ENCODE peak calls at places on chromosome 5, in seven cellular contexts. K is IMR-90, V is neuronal stem cell, S is mesendoderm, O is H9, G is trophoblast cell, F is mesenchymal stem cell. A is an unnamed sample.
A peak's percentile ranks its signal among the peaks of the same experiment; 100 is the strongest.

GRCh38 chr5:172102913-172103629 is 85.0 kb downstream of the STK10 start:
- DNase-seq in F (peak; percentile 96), G (peak; percentile 95), O (peak; percentile 50), K (peak; percentile 95), S (peak; percentile 78), V (peak; percentile 23), A (no peak)

GRCh38 chr5:2193923-2194555 is 311.3 kb upstream of the IRX4 start:
- DNase-seq in S (no peak), V (no peak), F (no peak), K (no peak), O (no peak), G (no peak), A (peak; percentile 24)

GRCh38 chr5:80204808-80205614 is 50.8 kb downstream of the SERINC5 start:
- DNase-seq in S (peak; percentile 86), G (peak; percentile 34), K (peak; percentile 76), F (peak; percentile 32), O (no peak), V (no peak), A (no peak)

GRCh38 chr5:169895876-169896275 is 84.4 kb downstream of the INSYN2B start:
- DNase-seq in O (no peak), G (no peak), F (no peak), K (peak; percentile 16), V (no peak), S (no peak), A (no peak)

GRCh38 chr5:135341696-135342095 is 57.3 kb downstream of the MACROH2A1 start:
- DNase-seq in S (no peak), K (no peak), V (no peak), F (no peak), O (no peak), G (no peak), A (no peak)

GRCh38 chr5:88694087-88694703 is 188.8 kb downstream of the MEF2C start:
- DNase-seq in O (peak; percentile 30), K (no peak), V (no peak), F (no peak), S (peak; percentile 16), G (no peak), A (no peak)

GRCh38 chr5:155689403-155689802 is 637.6 kb upstream of the SGCD start:
- DNase-seq in S (no peak), V (no peak), O (no peak), G (no peak), F (no peak), K (no peak), A (no peak)

GRCh38 chr5:1199649-1200494 is 1.5 kb upstream of the SLC6A19 start:
- DNase-seq in S (peak; percentile 43), G (no peak), K (no peak), V (peak; percentile 38), O (no peak), F (no peak), A (no peak)

GRCh38 chr5:42515504-42515903 is 92.3 kb downstream of the GHR start:
- DNase-seq in K (no peak), F (no peak), S (no peak), O (no peak), V (no peak), G (no peak), A (no peak)

GRCh38 chr5:56822961-56823360 is 7.6 kb downstream of the MAP3K1 start:
- DNase-seq in O (no peak), K (no peak), F (no peak), G (no peak), S (no peak), V (no peak), A (no peak)

GRCh38 chr5:78008356-78008967 is 232.3 kb upstream of the TBCA start:
- DNase-seq in K (peak; percentile 58), S (peak; percentile 62), O (no peak), V (no peak), G (peak; percentile 41), F (peak; percentile 60), A (no peak)

GRCh38 chr5:850511-851006 is at the start of gene ZDHHC11:
- DNase-seq in O (peak; percentile 71), F (no peak), G (peak; percentile 32), V (no peak), S (peak; percentile 45), K (no peak), A (no peak)

GRCh38 chr5:128455861-128456361 is 82.1 kb downstream of the FBN2 start:
- DNase-seq in V (peak; percentile 30), G (no peak), O (peak; percentile 31), F (no peak), K (no peak), S (peak; percentile 49), A (no peak)

GRCh38 chr5:61461412-61461811 is 129.4 kb downstream of the ZSWIM6 start:
- DNase-seq in V (no peak), G (no peak), S (no peak), O (no peak), K (no peak), F (no peak), A (no peak)

GRCh38 chr5:16826379-16827125 is 109.5 kb downstream of the MYO10 start:
- DNase-seq in V (no peak), G (no peak), K (no peak), F (peak; percentile 38), S (no peak), O (no peak), A (no peak)

GRCh38 chr5:126070481-126070880 is 352.7 kb upstream of the GRAMD2B start:
- DNase-seq in G (no peak), F (no peak), O (no peak), K (no peak), V (no peak), S (no peak), A (no peak)

GRCh38 chr5:67031689-67032088 is 164.9 kb downstream of the CD180 start:
- DNase-seq in O (no peak), S (no peak), K (no peak), G (no peak), F (no peak), V (no peak), A (no peak)

GRCh38 chr5:120366047-120366446 is 98.1 kb upstream of the PRR16 start:
- DNase-seq in K (peak; percentile 72), V (no peak), O (no peak), G (no peak), F (peak; percentile 86), S (no peak), A (no peak)

GRCh38 chr5:78162253-78162862 is 132.1 kb downstream of the AP3B1 start:
- DNase-seq in O (no peak), K (peak; percentile 44), F (peak; percentile 28), G (peak; percentile 3), V (peak; percentile 17), S (peak; percentile 45), A (no peak)

GRCh38 chr5:15762668-15763067 is 262.7 kb downstream of the FBXL7 start:
- DNase-seq in O (no peak), K (no peak), V (no peak), S (no peak), F (no peak), G (no peak), A (no peak)

GRCh38 chr5:77546-77945 is 14.4 kb upstream of the PLEKHG4B start:
- DNase-seq in S (no peak), O (no peak), G (no peak), K (no peak), F (no peak), V (no peak), A (no peak)

GRCh38 chr5:93070938-93071337 is 510.1 kb downstream of the NR2F1-AS1 start:
- DNase-seq in O (no peak), S (no peak), K (no peak), G (no peak), V (no peak), F (no peak), A (no peak)

GRCh38 chr5:81787843-81788242 is 36.9 kb upstream of the SSBP2 start:
- DNase-seq in G (no peak), F (peak; percentile 88), S (peak; percentile 65), O (no peak), V (peak; percentile 30), K (peak; percentile 80), A (no peak)

GRCh38 chr5:137743031-137743640 is 7.2 kb upstream of the KLHL3 start:
- DNase-seq in G (peak; percentile 43), V (peak; percentile 64), O (peak; percentile 71), F (peak; percentile 72), S (peak; percentile 89), K (peak; percentile 77), A (no peak)

GRCh38 chr5:157253547-157253946 is 12.4 kb upstream of the CYFIP2 start:
- DNase-seq in K (peak; percentile 47), S (peak; percentile 58), O (peak; percentile 55), V (peak; percentile 45), F (peak; percentile 51), G (peak; percentile 55), A (peak; percentile 83)

DNA sequence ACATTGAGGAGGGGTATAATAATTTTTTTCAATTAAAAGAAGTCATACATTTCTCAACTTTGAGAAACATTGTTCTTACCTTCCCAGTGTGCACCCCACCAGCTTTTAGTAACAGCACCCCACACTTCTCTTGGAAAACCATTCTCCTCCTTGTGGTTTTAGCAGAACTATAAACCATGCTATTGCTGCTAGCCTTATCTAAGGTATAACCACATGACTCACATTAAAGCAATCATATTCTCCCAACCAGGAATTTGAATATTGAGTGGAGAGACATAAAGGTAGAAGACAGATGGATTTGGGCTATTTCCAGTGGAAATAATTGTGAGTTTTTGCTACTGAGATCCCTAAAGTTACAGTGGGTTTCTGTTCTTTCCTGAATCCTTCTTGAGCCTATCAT is 43.5 kb upstream of the SRFBP1 start:
- DNase-seq in G (no peak), F (no peak), S (no peak), V (no peak), O (no peak), K (no peak), A (no peak)
- H2BK5ac ChIP-seq in G (no peak overlapping the region), F (no peak overlapping the region), S (no peak overlapping the region), V (no peak overlapping the region), O (no peak overlapping the region), K (no peak overlapping the region), A (no peak overlapping the region)

DNA sequence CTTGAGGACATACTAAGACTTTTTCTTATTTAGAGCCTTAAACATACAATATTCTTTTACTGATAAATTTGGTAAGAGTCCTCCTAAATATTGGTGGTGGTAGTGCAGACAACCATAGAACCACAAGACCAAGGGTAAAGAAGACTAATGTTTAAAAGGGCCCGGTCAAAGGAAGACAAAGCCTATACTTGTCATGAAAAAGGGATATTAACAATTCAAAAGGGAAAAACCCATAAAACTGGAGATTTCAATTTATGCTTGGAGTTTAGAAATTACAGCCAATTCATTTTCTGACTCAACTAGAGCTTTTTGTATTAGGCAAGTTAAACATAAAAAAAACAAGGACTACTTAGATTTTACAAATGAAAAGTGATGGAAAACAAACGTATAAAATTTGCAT is 24.4 kb downstream of the FEM1C start:
- DNase-seq in F (no peak), V (no peak), O (no peak), K (no peak), G (no peak), S (no peak), A (no peak)
- H2BK5ac ChIP-seq in F (no peak overlapping the region), V (no peak overlapping the region), O (no peak overlapping the region), K (no peak overlapping the region), G (no peak overlapping the region), S (no peak overlapping the region), A (no peak overlapping the region)

DNA sequence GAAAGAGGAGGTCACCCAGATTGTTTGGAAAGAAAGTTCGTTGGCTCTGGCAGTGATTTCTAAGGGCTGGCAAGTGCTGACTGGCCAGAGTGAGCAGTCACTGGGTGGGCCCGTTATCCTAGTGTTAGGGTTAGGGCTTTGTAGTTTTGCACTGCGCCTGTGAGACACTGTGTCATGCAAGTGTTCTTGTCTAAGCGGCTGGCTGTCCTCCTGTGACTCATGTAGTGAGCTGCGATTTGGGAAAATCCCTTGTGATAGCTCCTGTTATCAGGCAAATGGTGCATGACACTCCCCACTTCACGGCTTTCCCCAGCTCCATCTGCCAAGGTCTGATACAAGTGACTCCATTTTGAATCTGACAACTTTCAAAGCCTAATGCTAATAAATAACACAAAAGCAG is 526.0 kb upstream of the ADAMTS16 start:
- DNase-seq in S (peak; percentile 58), V (no peak), G (no peak), K (no peak), F (no peak), O (no peak), A (no peak)
- H2BK5ac ChIP-seq in S (no peak overlapping the region), V (no peak overlapping the region), G (no peak overlapping the region), K (no peak overlapping the region), F (no peak overlapping the region), O (no peak overlapping the region), A (no peak overlapping the region)

GRCh38 chr5:64164166-64164565 is 1.5 kb upstream of the RNF180 start:
- DNase-seq in K (no peak), V (no peak), F (no peak), O (no peak), S (no peak), G (no peak), A (no peak)
- H2BK5ac ChIP-seq in K (no peak overlapping the region), V (no peak overlapping the region), F (no peak overlapping the region), O (no peak overlapping the region), S (no peak overlapping the region), G (no peak overlapping the region), A (no peak overlapping the region)